ENCODE peak calls at places on chromosomes 11 and 22, in eight cellular contexts. K is tibial artery, D is GM12865, N is OCI-LY7, W is HL-60, I is fibroblast of lung, J is astrocyte of the spinal cord, F is fibroblast of mammary gland. T is an unnamed sample.

GRCh38 chr11:35047179-35047578 is 91.8 kb upstream of the CD44 start:
- DNase-seq in N (peak), F (no peak), W (peak), K (no peak), I (no peak), J (no peak), D (no peak), T (no peak)

GRCh38 chr11:34327804-34328631 is 29.8 kb downstream of the ABTB2 start:
- DNase-seq in I (no peak), D (no peak), W (no peak), N (no peak), J (no peak), F (no peak), K (no peak), T (peak)

GRCh38 chr22:39368402-39368801 is 18.6 kb downstream of the SYNGR1 start:
- DNase-seq in K (no peak), D (no peak), I (no peak), N (no peak), W (peak), F (no peak), J (no peak), T (no peak)

GRCh38 chr11:62513651-62514050 is 33.0 kb downstream of the AHNAK start:
- DNase-seq in F (peak), D (no peak), N (no peak), I (no peak), W (no peak), J (no peak), K (no peak), T (no peak)

GRCh38 chr11:2794947-2795346 is 90.6 kb downstream of the CDKN1C start:
- DNase-seq in K (no peak), W (no peak), J (no peak), N (no peak), D (no peak), F (no peak), I (no peak), T (peak)

GRCh38 chr11:17250561-17251350 is 25.8 kb upstream of the NUCB2 start:
- DNase-seq in F (peak), N (no peak), J (no peak), D (no peak), W (no peak), I (peak), K (no peak), T (no peak)

GRCh38 chr22:22836635-22837034 is 51.0 kb upstream of the IGLL5 start:
- DNase-seq in W (no peak), K (no peak), F (peak), N (no peak), D (no peak), I (no peak), J (no peak), T (no peak)

GRCh38 chr11:68271023-68271780 is 571 bp downstream of the C11orf24 start:
- DNase-seq in J (peak), K (no peak), W (peak), N (peak), D (peak), F (peak), I (peak), T (peak)

GRCh38 chr11:107882095-107882820 is 23.7 kb upstream of the SLC35F2 start:
- DNase-seq in N (no peak), I (no peak), F (no peak), K (no peak), W (peak), J (no peak), D (no peak), T (no peak)

GRCh38 chr11:63639195-63639832 is 25.1 kb upstream of the PLAAT3 start:
- DNase-seq in D (no peak), I (peak), N (peak), W (no peak), J (peak), K (no peak), F (peak), T (no peak)

GRCh38 chr11:64533501-64533900 is 57.5 kb upstream of the SLC22A12 start:
- DNase-seq in K (peak), F (no peak), W (no peak), I (no peak), J (no peak), N (no peak), D (no peak), T (no peak)

GRCh38 chr11:58629857-58630256 is 7.4 kb downstream of the CNTF start:
- DNase-seq in K (no peak), J (peak), W (peak), N (peak), I (peak), D (peak), F (peak), T (peak)

GRCh38 chr22:19238900-19239299 is 52.6 kb downstream of the CLTCL1 start:
- DNase-seq in F (no peak), W (no peak), J (no peak), K (no peak), D (no peak), I (peak), N (no peak), T (peak)

GRCh38 chr22:42769238-42769573 is 48.5 kb upstream of the A4GALT start:
- DNase-seq in K (no peak), I (no peak), D (no peak), N (no peak), J (no peak), W (no peak), F (no peak), T (no peak)

GRCh38 chr11:117986981-117987495 is 844 bp downstream of the IL10RA start:
- DNase-seq in W (peak), K (no peak), I (no peak), F (peak), J (no peak), N (peak), D (peak), T (no peak)

GRCh38 chr11:118434553-118435232 is 1.6 kb upstream of the KMT2A start:
- DNase-seq in I (peak), F (peak), N (peak), D (peak), J (peak), K (peak), W (peak), T (peak)

GRCh38 chr22:19179472-19180048 is 1.0 kb upstream of the SLC25A1 start:
- DNase-seq in F (peak), D (peak), N (peak), I (peak), K (peak), J (peak), W (peak), T (peak)

GRCh38 chr11:33691051-33691864 is 9.4 kb downstream of the C11orf91 start:
- DNase-seq in N (no peak), D (no peak), K (no peak), I (no peak), F (no peak), J (peak), W (no peak), T (no peak)

GRCh38 chr22:49770454-49771265 is 57.0 kb downstream of the BRD1 start:
- DNase-seq in N (no peak), D (no peak), K (peak), I (no peak), F (no peak), W (no peak), J (no peak), T (no peak)

GRCh38 chr11:102111011-102111786 is 952 bp downstream of the YAP1 start:
- DNase-seq in W (no peak), F (peak), K (peak), N (no peak), I (peak), J (peak), D (peak), T (peak)

GRCh38 chr22:37777122-37777687 is 30.5 kb upstream of the GCAT start:
- DNase-seq in N (peak), D (peak), W (no peak), K (peak), J (peak), F (peak), I (peak), T (peak)

GRCh38 chr22:27502327-27502726 is 299.2 kb downstream of the MN1 start:
- DNase-seq in F (no peak), J (no peak), I (no peak), N (no peak), W (no peak), K (no peak), D (no peak), T (no peak)

GRCh38 chr22:26887456-26887855 is 230.1 kb downstream of the MIAT start:
- DNase-seq in F (peak), D (no peak), J (peak), I (peak), W (no peak), N (no peak), K (no peak), T (no peak)

GRCh38 chr11:77506857-77507256 is 33.0 kb upstream of the PAK1 start:
- DNase-seq in W (no peak), F (no peak), N (no peak), J (peak), I (peak), K (no peak), D (no peak), T (no peak)

GRCh38 chr11:43765194-43765593 is 84.7 kb downstream of the HSD17B12 start:
- DNase-seq in W (no peak), F (no peak), I (no peak), D (no peak), N (no peak), J (no peak), K (no peak), T (no peak)
- TF ChIP-seq CTCF in W (no peak), F (no peak), I (no peak), D (no peak), N (no peak), J (no peak), K (no peak), T (no peak)

GRCh38 chr11:74683941-74684481 is 47.2 kb downstream of the CHRDL2 start:
- DNase-seq in K (peak), J (no peak), F (peak), I (peak), W (no peak), D (no peak), N (no peak), T (no peak)
- H3K4me3 ChIP-seq in K (peak), J (no peak), F (peak), I (no peak), W (no peak), D (no peak), N (no peak), T (no peak)

GRCh38 chr11:59872076-59872475 is 5.8 kb upstream of the TCN1 start:
- DNase-seq in D (no peak), K (no peak), F (no peak), W (no peak), N (no peak), I (no peak), J (no peak), T (no peak)

GRCh38 chr11:59865031-59865430 is 1.3 kb downstream of the TCN1 start:
- DNase-seq in K (no peak), D (no peak), W (no peak), F (no peak), I (peak), J (peak), N (no peak), T (no peak)

GRCh38 chr11:59862252-59862651 is 4.0 kb downstream of the TCN1 start:
- DNase-seq in N (no peak), J (no peak), W (no peak), D (no peak), F (no peak), I (no peak), K (no peak), T (no peak)

GRCh38 chr11:59867946-59868345 is 1.7 kb upstream of the TCN1 start:
- DNase-seq in J (no peak), I (no peak), F (no peak), N (no peak), K (no peak), D (no peak), W (no peak), T (no peak)

GRCh38 chr11:59866397-59866796 is at the start of gene TCN1:
- DNase-seq in J (no peak), D (no peak), I (peak), F (no peak), K (no peak), W (peak), N (no peak), T (no peak)
- TF ChIP-seq CTCF in J (no peak), D (no peak), I (no peak), F (no peak), K (no peak), W (no peak), N (no peak), T (no peak)

DNA sequence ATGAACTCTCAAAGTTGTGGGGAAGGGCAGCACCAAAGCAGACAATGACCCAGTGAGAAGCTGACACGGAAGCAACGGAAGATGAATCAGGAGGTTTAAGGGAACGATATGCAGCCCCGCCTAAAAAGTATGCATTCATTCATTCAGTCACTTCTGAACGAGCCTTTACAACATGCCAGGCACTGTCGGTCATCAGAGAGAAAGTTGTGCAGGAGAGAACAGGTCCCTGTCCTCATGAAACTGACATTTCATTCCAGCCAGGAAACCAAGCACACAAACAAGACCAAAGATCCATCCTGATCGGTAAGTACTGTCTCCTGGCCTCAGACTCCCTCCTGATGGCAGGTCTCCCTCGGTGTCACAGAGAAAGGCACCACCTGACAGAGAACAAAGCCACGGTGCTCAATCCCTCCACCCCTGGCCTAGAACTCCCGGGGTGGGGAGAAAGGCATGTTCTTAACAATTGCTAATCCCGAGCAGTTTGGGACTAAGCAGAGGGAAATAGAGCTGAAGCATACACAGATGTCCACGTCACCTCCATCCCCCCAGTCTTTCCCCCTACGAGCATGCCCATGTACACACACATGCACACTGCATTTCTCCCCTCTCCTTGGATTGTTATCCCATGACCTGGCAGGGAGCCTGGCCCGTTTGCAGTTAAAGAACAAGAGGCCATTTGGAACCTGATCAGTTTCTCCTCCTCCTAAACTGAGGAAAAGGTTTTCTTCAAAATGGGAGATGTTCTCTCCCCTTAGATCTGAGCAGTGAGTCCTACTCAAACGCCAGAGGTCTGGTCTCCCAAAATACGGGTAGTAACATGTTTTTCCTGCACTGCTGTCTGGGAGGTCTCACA is 49.4 kb downstream of the LRFN4 start:
- DNase-seq in N (no peak), D (no peak), I (peak), W (no peak), K (no peak), F (peak), J (no peak), T (no peak)
- H3K4me3 ChIP-seq in N (no peak), D (no peak), I (no peak), W (no peak), K (no peak), F (no peak), J (no peak), T (no peak)